ENCODE peak calls at places on chromosomes 6 and 20, in ten cellular contexts. Q, Y, R, V, N, P, B, S, Z and O are unnamed samples.

GRCh38 chr6:54681987-54682386 is 164.6 kb upstream of the FAM83B start:
- DNase-seq in Q (no peak), Y (no peak), R (peak; percentile 84), V (no peak), N (no peak), P (peak; percentile 84), B (no peak), S (no peak), Z (no peak), O (no peak)

GRCh38 chr6:120681204-120681603 is 653.1 kb downstream of the TBC1D32 start:
- DNase-seq in Q (no peak), Y (no peak), R (no peak), V (no peak), N (no peak), P (no peak), B (no peak), S (no peak), Z (no peak), O (no peak)

GRCh38 chr20:5945963-5946362 is 4.4 kb downstream of the TRMT6 start:
- DNase-seq in Q (no peak), Y (no peak), R (peak; percentile 82), V (no peak), N (no peak), P (peak; percentile 93), B (no peak), S (no peak), Z (no peak), O (no peak)

GRCh38 chr20:19120569-19120968 is 91.9 kb upstream of the SLC24A3 start:
- DNase-seq in Q (no peak), Y (no peak), R (no peak), V (no peak), N (no peak), P (no peak), B (no peak), S (no peak), Z (no peak), O (no peak)

GRCh38 chr6:140138311-140138994 is 764.0 kb upstream of the CITED2 start:
- DNase-seq in Q (peak; percentile 6), Y (no peak), R (no peak), V (no peak), N (peak; percentile 5), P (no peak), B (no peak), S (no peak), Z (no peak), O (no peak)

GRCh38 chr6:78861509-78861908 is 5.8 kb upstream of the IRAK1BP1 start:
- DNase-seq in Q (no peak), Y (no peak), R (no peak), V (no peak), N (no peak), P (no peak), B (no peak), S (no peak), Z (no peak), O (no peak)

GRCh38 chr20:63321148-63321831 is 28.3 kb downstream of the COL20A1 start:
- DNase-seq in Q (no peak), Y (peak; percentile 73), R (peak; percentile 54), V (no peak), N (no peak), P (peak; percentile 40), B (no peak), S (peak; percentile 48), Z (peak; percentile 62), O (no peak)

GRCh38 chr6:112085666-112086065 is 1.6 kb downstream of the TUBE1 start:
- DNase-seq in Q (no peak), Y (no peak), R (no peak), V (no peak), N (peak; percentile 14), P (no peak), B (no peak), S (no peak), Z (no peak), O (no peak)

GRCh38 chr6:111841822-111842221 is 31.4 kb downstream of the FYN start:
- DNase-seq in Q (no peak), Y (no peak), R (peak; percentile 65), V (peak; percentile 46), N (peak; percentile 49), P (peak; percentile 76), B (no peak), S (no peak), Z (no peak), O (peak; percentile 48)

GRCh38 chr6:19297880-19298279 is 539.3 kb upstream of the ID4 start:
- DNase-seq in Q (no peak), Y (no peak), R (no peak), V (no peak), N (no peak), P (no peak), B (no peak), S (no peak), Z (no peak), O (no peak)

GRCh38 chr6:139114741-139115140 is 20.1 kb upstream of the HECA start:
- DNase-seq in Q (no peak), Y (no peak), R (no peak), V (no peak), N (no peak), P (no peak), B (no peak), S (no peak), Z (no peak), O (no peak)

GRCh38 chr6:16369989-16370388 is 131.6 kb downstream of the GMPR start:
- DNase-seq in Q (no peak), Y (no peak), R (no peak), V (no peak), N (no peak), P (no peak), B (no peak), S (no peak), Z (peak; percentile 2), O (no peak)

GRCh38 chr20:25082498-25082873 is 545 bp upstream of the VSX1 start:
- DNase-seq in Q (no peak), Y (no peak), R (no peak), V (no peak), N (no peak), P (no peak), B (no peak), S (no peak), Z (no peak), O (no peak)
- H3K9me3 ChIP-seq in Q (peaks cover 1% of the 10 kb centered on the region), Y (no peaks in the 10 kb centered on the region), R (no peaks in the 10 kb centered on the region), V (no peaks in the 10 kb centered on the region), N (no peaks in the 10 kb centered on the region), P (no peaks in the 10 kb centered on the region), B (no peaks in the 10 kb centered on the region), S (no peaks in the 10 kb centered on the region), Z (no peaks in the 10 kb centered on the region), O (no peaks in the 10 kb centered on the region)

DNA sequence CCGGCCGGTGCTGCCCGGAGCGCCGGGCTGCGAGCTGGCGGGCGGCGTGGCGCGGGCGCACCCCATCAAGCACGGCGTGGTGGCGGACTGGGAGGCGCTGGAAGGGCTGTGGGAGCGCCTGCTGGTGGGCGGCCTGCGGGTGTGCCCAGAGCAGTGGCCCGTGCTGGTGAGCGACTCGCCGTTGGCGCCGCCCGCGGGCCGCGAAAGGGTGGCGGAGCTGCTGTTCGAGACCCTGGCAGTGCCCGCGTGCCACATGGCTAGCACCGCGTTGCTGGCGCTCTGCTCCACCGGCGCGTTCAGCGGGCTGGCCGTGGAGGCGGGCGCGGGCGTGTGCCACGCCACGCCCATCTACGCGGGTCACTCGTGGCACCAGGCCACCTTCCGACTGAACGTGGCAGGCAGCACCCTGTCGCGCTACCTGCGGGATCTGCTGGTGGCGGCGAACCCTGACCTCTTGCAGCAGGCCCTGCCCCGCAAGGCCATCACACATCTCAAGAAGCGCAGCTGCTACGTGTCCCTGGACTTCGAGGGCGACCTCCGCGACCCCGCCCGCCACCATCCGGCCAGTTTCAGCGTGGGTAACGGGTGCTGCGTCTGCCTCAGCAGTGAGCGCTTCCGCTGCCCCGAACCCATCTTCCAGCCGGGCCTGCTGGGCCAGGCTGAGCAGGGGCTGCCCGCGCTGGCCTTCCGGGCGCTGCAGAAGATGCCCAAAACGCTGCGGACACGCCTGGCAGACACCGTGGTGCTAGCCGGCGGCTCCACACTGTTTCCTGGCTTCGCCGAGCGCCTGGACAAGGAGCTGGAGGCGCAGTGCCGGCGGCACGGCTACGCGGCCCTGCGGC is 723 bp downstream of the ACTL10 start:
- DNase-seq in Q (no peak), Y (peak; percentile 84), R (peak; percentile 66), V (no peak), N (peak; percentile 83), P (peak; percentile 54), B (no peak), S (peak; percentile 69), Z (peak; percentile 90), O (peak; percentile 88)
- H3K4me3 ChIP-seq in Q (peak overlapping the region; percentile 74), Y (peak overlapping the region; percentile 49), R (peak overlapping the region; percentile 2), V (peak overlapping the region; percentile 86), N (peak overlapping the region; percentile 52), P (peak overlapping the region; percentile 29), B (no peak overlapping the region), S (peak overlapping the region; percentile 63), Z (peak overlapping the region; percentile 70), O (peak overlapping the region; percentile 68)

GRCh38 chr20:14067631-14068030 is 72.3 kb downstream of the MACROD2 start:
- DNase-seq in Q (no peak), Y (no peak), R (no peak), V (no peak), N (no peak), P (no peak), B (no peak), S (no peak), Z (no peak), O (no peak)
- H3K27ac ChIP-seq in Q (no peak overlapping the region), Y (no peak overlapping the region), R (no peak overlapping the region), V (no peak overlapping the region), N (no peak overlapping the region), P (no peak overlapping the region), B (no peak overlapping the region), S (no peak overlapping the region), Z (no peak overlapping the region), O (no peak overlapping the region)

GRCh38 chr20:49283176-49283702 is 5.4 kb upstream of the ZNFX1 start:
- DNase-seq in Q (no peak), Y (no peak), R (no peak), V (no peak), N (no peak), P (no peak), B (no peak), S (no peak), Z (no peak), O (no peak)
- H3K9me3 ChIP-seq in Q (peaks cover 66% of the 10 kb centered on the region), Y (peaks cover 4% of the 10 kb centered on the region), R (peaks cover 16% of the 10 kb centered on the region), V (peaks cover 59% of the 10 kb centered on the region), N (peaks cover 1% of the 10 kb centered on the region), P (peaks cover 27% of the 10 kb centered on the region), B (no peaks in the 10 kb centered on the region), S (peaks cover 47% of the 10 kb centered on the region), Z (peaks cover 61% of the 10 kb centered on the region), O (peaks cover 36% of the 10 kb centered on the region)

DNA sequence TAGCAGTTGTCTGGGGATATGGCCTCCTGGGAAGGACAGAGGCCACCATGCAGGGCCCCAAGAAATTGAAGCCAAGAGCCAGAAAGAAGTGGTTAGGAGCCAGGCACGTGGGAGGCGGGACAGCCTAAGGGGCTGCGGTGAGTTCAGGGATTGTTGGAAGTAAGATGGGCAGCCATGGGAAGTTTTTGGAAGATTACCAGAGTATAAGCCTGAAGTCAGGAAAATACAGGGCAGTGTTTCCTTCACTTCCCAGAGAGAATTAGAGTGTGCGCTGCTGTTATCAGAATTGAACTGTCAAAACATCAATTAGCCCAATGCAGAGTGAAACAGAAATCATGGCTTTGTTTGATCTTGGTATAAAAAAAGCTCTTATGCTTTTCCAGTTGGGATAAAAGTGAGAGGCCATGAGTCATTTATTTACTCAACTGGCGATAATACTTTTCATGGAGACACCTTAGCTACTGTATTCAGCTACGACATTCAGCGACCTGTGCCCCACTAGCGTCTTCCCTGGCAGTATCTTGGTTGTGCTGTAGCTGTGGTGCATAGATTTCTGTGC is 66.9 kb downstream of the PHACTR2 start:
- DNase-seq in Q (no peak), Y (no peak), R (peak; percentile 24), V (no peak), N (peak; percentile 84), P (peak; percentile 18), B (no peak), S (no peak), Z (no peak), O (peak; percentile 53)
- H3K4me3 ChIP-seq in Q (no peak overlapping the region), Y (peak overlapping the region; percentile 12), R (no peak overlapping the region), V (no peak overlapping the region), N (no peak overlapping the region), P (no peak overlapping the region), B (no peak overlapping the region), S (peak overlapping the region; percentile 26), Z (no peak overlapping the region), O (no peak overlapping the region)